ENCODE peak calls at places on chromosomes 2 and 18, in four cellular contexts. O is kidney epithelial cell, D is left lung, S is psoas muscle. B is an unnamed sample.

GRCh38 chr2:84482588-84482987 is 23.5 kb upstream of the SUCLG1 start:
- DNase-seq in S (no peak), O (no peak), D (no peak), B (no peak)

GRCh38 chr2:15955232-15955983 is 15.1 kb downstream of the MYCN start:
- DNase-seq in S (no peak), O (no peak), D (no peak), B (no peak)

GRCh38 chr2:62333961-62334360 is 138.0 kb downstream of the B3GNT2 start:
- DNase-seq in S (no peak), D (no peak), O (no peak), B (no peak)

GRCh38 chr2:7840651-7841380 is 841.0 kb upstream of the ID2 start:
- DNase-seq in S (no peak), O (no peak), D (no peak), B (no peak)

GRCh38 chr2:128439231-128440086 is 120.8 kb upstream of the HS6ST1 start:
- DNase-seq in D (peak; percentile 59), O (no peak), S (no peak), B (no peak)

GRCh38 chr2:9539530-9539929 is 16.1 kb downstream of the ADAM17 start:
- DNase-seq in O (no peak), D (no peak), S (no peak), B (peak; percentile 72)

GRCh38 chr2:168495524-168495923 is 39.5 kb downstream of the CERS6 start:
- DNase-seq in S (no peak), O (no peak), D (no peak), B (no peak)

GRCh38 chr2:45938649-45939511 is 287.4 kb downstream of the PRKCE start:
- DNase-seq in O (peak; percentile 94), D (peak; percentile 78), S (peak; percentile 73), B (peak; percentile 97)

GRCh38 chr18:5997361-5997760 is 102.0 kb upstream of the TMEM200C start:
- DNase-seq in S (no peak), D (no peak), O (no peak), B (no peak)

GRCh38 chr2:192005214-192005613 is 158.3 kb upstream of the CAVIN2 start:
- DNase-seq in S (no peak), D (no peak), O (no peak), B (no peak)

DNA sequence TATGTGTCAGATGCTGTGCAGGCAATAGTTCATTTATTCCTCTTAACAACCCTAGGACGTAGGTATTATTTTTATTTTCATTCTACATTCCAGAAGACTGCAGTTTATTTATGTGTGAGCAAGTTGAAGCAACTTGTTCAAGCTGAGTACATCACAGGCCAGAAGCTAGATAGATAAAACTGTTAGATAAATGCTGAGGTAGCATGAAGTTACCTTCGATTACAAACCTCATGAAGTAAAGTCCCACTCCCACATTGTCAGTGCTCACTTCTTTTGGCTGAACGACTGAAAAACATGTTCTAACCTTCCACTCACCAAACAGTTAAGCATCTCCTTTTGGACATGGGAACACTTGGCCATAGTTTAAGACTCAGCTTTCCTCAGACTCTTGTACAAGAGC is 439.2 kb downstream of the TNS1 start:
- DNase-seq in O (no peak), S (no peak), D (no peak), B (no peak)
- H3K4me3 ChIP-seq in O (no peak overlapping the region), S (no peak overlapping the region), D (no peak overlapping the region), B (no peak overlapping the region)

GRCh38 chr18:7735194-7735593 is 168.1 kb downstream of the PTPRM start:
- DNase-seq in D (no peak), O (no peak), S (no peak), B (no peak)
- TF ChIP-seq CTCF in D (no peak), O (peak; percentile 19), S (peak; percentile 45), B (peak; percentile 15)

DNA sequence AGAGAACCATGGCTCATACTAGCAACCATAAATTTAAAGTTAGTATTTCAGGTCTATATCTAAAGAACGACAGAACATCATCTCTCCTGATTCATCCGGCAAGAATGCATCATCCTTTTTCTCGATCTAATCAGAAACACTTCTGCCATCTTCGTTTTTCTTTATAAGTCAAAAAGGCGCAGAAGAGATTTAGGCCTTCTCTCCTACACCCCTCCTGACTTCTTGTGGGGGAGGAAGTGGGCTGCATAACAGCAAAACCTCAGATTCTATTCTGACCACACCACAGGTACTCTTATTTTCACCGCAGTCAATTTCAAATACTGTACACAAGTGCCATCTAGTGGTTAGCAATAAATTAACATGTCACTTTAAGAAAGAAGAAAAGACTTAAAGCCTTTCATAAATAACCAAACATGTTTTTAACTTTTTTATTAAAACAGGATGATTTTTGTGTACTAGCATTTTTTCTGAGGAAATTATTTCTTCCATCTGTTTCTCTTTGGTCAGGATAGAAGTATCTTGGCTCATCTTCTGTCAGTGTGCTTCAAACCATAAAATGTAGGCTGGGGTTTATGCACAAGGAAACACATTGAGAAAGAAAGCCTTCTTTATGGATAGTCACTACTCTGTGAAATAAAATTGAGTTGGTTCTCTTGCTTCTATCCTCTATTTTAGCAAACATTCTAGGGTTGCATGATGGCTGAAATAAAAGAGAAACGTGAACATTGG is 48.3 kb upstream of the PIK3C3 start:
- DNase-seq in S (no peak), D (no peak), O (peak; percentile 7), B (peak; percentile 67)
- H3K4me3 ChIP-seq in S (no peak overlapping the region), D (no peak overlapping the region), O (no peak overlapping the region), B (peak overlapping the region; percentile 39)

GRCh38 chr18:71398530-71398929 is 1109.7 kb downstream of the SOCS6 start:
- DNase-seq in S (no peak), D (no peak), O (no peak), B (peak; percentile 37)
- TF ChIP-seq CTCF in S (no peak), D (no peak), O (peak; percentile 40), B (peak; percentile 35)

GRCh38 chr2:27262379-27263286 is at the start of gene SLC30A3:
- DNase-seq in O (no peak), S (peak; percentile 68), D (peak; percentile 89), B (no peak)

GRCh38 chr2:27265536-27265870 is 2.7 kb upstream of the SLC30A3 start:
- DNase-seq in S (no peak), O (no peak), D (no peak), B (no peak)

GRCh38 chr2:27264753-27265535 is 2.1 kb upstream of the SLC30A3 start:
- DNase-seq in S (peak; percentile 64), O (no peak), D (peak; percentile 89), B (no peak)

GRCh38 chr2:27263287-27264252 is 723 bp upstream of the SLC30A3 start:
- DNase-seq in D (no peak), S (no peak), O (no peak), B (no peak)

GRCh38 chr2:27264253-27264752 is 1.5 kb upstream of the SLC30A3 start:
- DNase-seq in S (no peak), D (no peak), O (no peak), B (no peak)
- H3K4me3 ChIP-seq in S (peak overlapping the region; percentile 71), D (peak overlapping the region; percentile 6), O (no peak overlapping the region), B (no peak overlapping the region)

B was measured in fibroblast of the aortic adventitia.